ENCODE peak calls at places on chromosomes 4 and X, in four cellular contexts. N is SK-N-SH, L is H1, Y is K562. D is an unnamed sample.

GRCh38 chr4:160159457-160159856 is 1056.6 kb downstream of the RAPGEF2 start:
- DNase-seq in Y (no peak), N (no peak), L (no peak), D (no peak)

GRCh38 chrX:95841863-95842262 is 842.8 kb upstream of the DIAPH2 start:
- DNase-seq in N (no peak), Y (no peak), L (no peak), D (no peak)

GRCh38 chr4:15001825-15002658 is at the start of gene CPEB2:
- DNase-seq in L (peak), N (peak), Y (peak), D (peak)

GRCh38 chr4:149584703-149585102 is 230.9 kb downstream of the IQCM start:
- DNase-seq in L (no peak), Y (no peak), N (no peak), D (no peak)

GRCh38 chrX:21996872-21997271 is 35.3 kb upstream of the PHEX start:
- DNase-seq in N (no peak), L (no peak), Y (no peak), D (no peak)

GRCh38 chr4:9898596-9899345 is 117.3 kb downstream of the DRD5 start:
- DNase-seq in Y (no peak), L (peak), N (peak), D (peak)

GRCh38 chr4:21952549-21952948 is 4.0 kb upstream of the KCNIP4 start:
- DNase-seq in L (no peak), Y (no peak), N (no peak), D (no peak)

GRCh38 chr4:72326692-72327632 is 242.1 kb downstream of the ADAMTS3 start:
- DNase-seq in L (no peak), Y (no peak), N (peak), D (no peak)

GRCh38 chr4:142265536-142265935 is 580.6 kb downstream of the INPP4B start:
- DNase-seq in L (no peak), N (no peak), Y (no peak), D (no peak)

GRCh38 chr4:16269742-16270522 is 43.7 kb upstream of the TAPT1 start:
- DNase-seq in L (no peak), Y (no peak), N (no peak), D (no peak)

GRCh38 chr4:15925830-15926229 is 12.7 kb downstream of the FGFBP1 start:
- DNase-seq in N (no peak), Y (no peak), L (no peak), D (no peak)

GRCh38 chrX:111164728-111165127 is 68.7 kb downstream of the PAK3 start:
- DNase-seq in N (peak), Y (peak), L (no peak), D (no peak)

GRCh38 chr4:1856920-1857699 is 1.2 kb upstream of the LETM1 start:
- DNase-seq in L (no peak), N (peak), Y (no peak), D (no peak)

GRCh38 chr4:46839128-46839527 is 69.9 kb downstream of the COX7B2 start:
- DNase-seq in L (no peak), Y (no peak), N (no peak), D (no peak)

GRCh38 chr4:56690393-56690971 is 9.4 kb upstream of the HOPX start:
- DNase-seq in N (no peak), Y (no peak), L (no peak), D (no peak)

GRCh38 chr4:109921384-109921808 is 8.7 kb downstream of the EGF start:
- DNase-seq in N (no peak), L (no peak), Y (no peak), D (no peak)

DNA sequence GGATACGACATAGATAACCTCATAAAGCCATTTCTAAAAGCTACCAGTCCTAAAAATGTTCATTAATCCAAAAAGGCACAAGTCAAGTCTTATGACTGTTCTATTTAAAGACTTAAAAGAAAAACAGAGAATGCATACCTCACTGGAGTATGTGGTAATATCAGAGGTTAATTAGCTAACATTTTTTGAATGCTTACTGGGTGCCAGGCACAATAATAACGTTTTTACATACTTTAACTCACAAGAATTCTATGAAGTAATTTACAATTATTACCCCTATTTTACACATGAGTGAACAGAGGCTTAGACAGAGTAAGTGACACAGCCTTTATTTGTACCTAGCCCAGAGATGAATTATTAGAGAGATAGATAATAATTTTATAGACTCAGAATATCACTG is 207.5 kb downstream of the PDGFC start:
- DNase-seq in N (no peak), L (no peak), Y (no peak), D (no peak)
- TF ChIP-seq TAF1 in N (no peak), L (no peak), Y (no peak), D (no peak)

DNA sequence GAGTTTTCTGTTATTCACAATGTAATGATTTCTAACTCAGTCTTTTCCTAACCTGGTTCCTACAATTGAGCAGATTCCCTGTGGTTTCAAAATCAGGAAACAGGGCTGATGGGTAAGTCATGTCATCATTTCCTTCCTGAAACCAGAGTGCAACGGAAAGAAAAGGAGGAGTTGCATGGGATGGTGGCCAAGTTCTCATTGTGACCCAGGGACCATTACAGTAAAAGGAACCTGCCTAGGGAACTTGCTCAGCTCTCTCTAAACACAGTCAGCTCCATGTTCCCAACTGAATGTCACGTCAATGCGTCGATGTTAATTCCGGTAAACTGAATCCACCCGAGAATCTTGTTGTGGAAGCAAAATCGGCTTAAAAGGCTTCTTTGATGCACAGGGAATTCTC is 51.2 kb downstream of the LGI2 start:
- DNase-seq in N (no peak), Y (no peak), L (no peak), D (no peak)
- TF ChIP-seq POLR2AphosphoS5 in N (no peak), Y (no peak), L (no peak), D (no peak)

DNA sequence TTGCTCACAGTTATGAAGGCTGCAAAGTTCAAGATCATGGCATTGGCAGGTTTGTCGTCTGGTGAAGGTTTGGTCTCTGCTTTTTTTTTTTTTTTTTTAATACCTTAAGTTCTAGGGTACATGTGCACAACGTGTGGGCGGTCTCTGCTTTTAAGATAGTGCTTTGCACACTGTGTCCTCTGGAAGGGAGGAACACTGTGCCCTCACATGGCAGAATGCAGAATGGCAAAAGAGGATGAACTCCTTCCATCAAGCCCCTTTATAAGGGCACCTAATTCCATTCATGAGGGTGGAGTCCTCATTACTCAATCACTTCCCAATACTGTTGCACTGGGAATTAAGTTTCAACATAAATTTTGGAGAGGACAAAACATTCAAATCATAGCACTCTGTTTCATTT is 101.4 kb downstream of the GLRA2 start:
- DNase-seq in Y (no peak), N (no peak), L (no peak), D (no peak)
- TF ChIP-seq TAF1 in Y (no peak), N (no peak), L (no peak), D (no peak)

DNA sequence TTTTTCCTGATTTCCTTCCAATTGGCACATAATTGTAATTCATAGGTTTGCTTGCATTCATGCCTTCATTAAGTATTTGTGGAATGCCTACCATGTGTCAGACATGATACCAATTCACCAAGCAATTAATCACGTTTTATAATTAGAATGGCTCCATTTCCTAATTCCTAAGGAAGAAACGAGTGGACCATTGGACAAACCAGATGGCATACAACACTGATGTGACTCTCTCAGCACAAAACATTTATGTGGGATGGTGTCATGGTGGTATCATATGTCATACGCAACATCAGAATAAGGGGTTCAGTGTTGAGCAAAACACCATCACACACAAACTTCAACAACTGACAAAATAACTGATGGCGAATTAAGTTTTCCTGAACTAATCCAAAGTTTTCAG is 502.8 kb downstream of the DMD start:
- DNase-seq in N (no peak), Y (no peak), L (no peak), D (no peak)
- TF ChIP-seq POLR2AphosphoS5 in N (no peak), Y (no peak), L (no peak), D (no peak)

GRCh38 chr4:76341063-76341462 is 34.5 kb downstream of the STBD1 start:
- DNase-seq in L (no peak), Y (peak), N (no peak), D (no peak)
- TF ChIP-seq TAF1 in L (no peak), Y (no peak), N (no peak), D (no peak)

GRCh38 chr4:80471701-80472100 is 136.2 kb downstream of the CFAP299 start:
- DNase-seq in L (no peak), Y (no peak), N (no peak), D (no peak)
- TF ChIP-seq POLR2AphosphoS5 in L (no peak), Y (no peak), N (no peak), D (no peak)